ENCODE peak calls at places on chromosome 10, in six cellular contexts. Y is stomach; F is non-pigmented ciliary epithelial cell; M is T1000; X is activated CD4-positive, alpha-beta T cell treated with anti-CD3 and anti-CD28 coated beads, Interleukin-2, amount 50 U/mL, for 24 hours; A is CD8-positive, alpha-beta memory T cell. N is an unnamed sample.

GRCh38 chr10:124599588-124600050 is 138.0 kb downstream of the LHPP start:
- DNase-seq in Y (no peak), F (no peak), M (no peak), X (no peak), A (no peak), N (no peak)

GRCh38 chr10:49139866-49140195 is 6.0 kb upstream of the FAM170B start:
- DNase-seq in Y (no peak), F (peak), M (peak), X (no peak), A (no peak), N (peak)

GRCh38 chr10:131570716-131571307 is 259.3 kb upstream of the TCERG1L start:
- DNase-seq in Y (peak), F (no peak), M (no peak), X (no peak), A (no peak), N (no peak)

GRCh38 chr10:117248700-117249465 is 8.0 kb downstream of the SLC18A2 start:
- DNase-seq in Y (no peak), F (no peak), M (no peak), X (no peak), A (no peak), N (no peak)

GRCh38 chr10:17113889-17114288 is 15.7 kb downstream of the CUBN start:
- DNase-seq in Y (no peak), F (no peak), M (no peak), X (no peak), A (no peak), N (no peak)

GRCh38 chr10:43076311-43076875 is 476 bp upstream of the RET start:
- DNase-seq in Y (no peak), F (no peak), M (no peak), X (no peak), A (no peak), N (no peak)

GRCh38 chr10:70354566-70355233 is 27.7 kb downstream of the LRRC20 start:
- DNase-seq in Y (no peak), F (no peak), M (no peak), X (no peak), A (no peak), N (no peak)

GRCh38 chr10:6027929-6028328 is 34.2 kb downstream of the IL2RA start:
- DNase-seq in Y (no peak), F (no peak), M (no peak), X (no peak), A (no peak), N (no peak)

GRCh38 chr10:34907743-34908425 is 92.8 kb upstream of the PARD3 start:
- DNase-seq in Y (no peak), F (no peak), M (no peak), X (no peak), A (no peak), N (no peak)

GRCh38 chr10:94902570-94902969 is 35.9 kb upstream of the CYP2C9 start:
- DNase-seq in Y (no peak), F (no peak), M (no peak), X (no peak), A (no peak), N (no peak)

GRCh38 chr10:68542046-68542445 is 14.7 kb upstream of the SLC25A16 start:
- DNase-seq in Y (no peak), F (no peak), M (no peak), X (no peak), A (no peak), N (peak)

GRCh38 chr10:101901340-101901739 is 57.7 kb upstream of the KCNIP2 start:
- DNase-seq in Y (no peak), F (no peak), M (no peak), X (no peak), A (no peak), N (no peak)

GRCh38 chr10:23344251-23344841 is at the start of gene C10orf67:
- DNase-seq in Y (no peak), F (no peak), M (no peak), X (no peak), A (no peak), N (no peak)

GRCh38 chr10:68408898-68409518 is 1.9 kb upstream of the RUFY2 start:
- DNase-seq in Y (no peak), F (no peak), M (no peak), X (no peak), A (no peak), N (no peak)

GRCh38 chr10:49279015-49279880 is 19.7 kb upstream of the C10orf71 start:
- DNase-seq in Y (peak), F (no peak), M (no peak), X (no peak), A (no peak), N (no peak)

GRCh38 chr10:132940791-132941465 is 1.4 kb downstream of the CFAP46 start:
- DNase-seq in Y (no peak), F (no peak), M (no peak), X (no peak), A (no peak), N (no peak)

GRCh38 chr10:118808601-118809371 is 54.0 kb upstream of the CACUL1 start:
- DNase-seq in Y (peak), F (no peak), M (no peak), X (no peak), A (no peak), N (no peak)

GRCh38 chr10:60270426-60270825 is 119.2 kb downstream of the ANK3 start:
- DNase-seq in Y (no peak), F (no peak), M (no peak), X (no peak), A (no peak), N (no peak)

GRCh38 chr10:72087969-72088878 is at the start of gene SPOCK2:
- DNase-seq in Y (no peak), F (no peak), M (no peak), X (peak), A (peak), N (no peak)

GRCh38 chr10:11434323-11434722 is 177.1 kb downstream of the USP6NL start:
- DNase-seq in Y (no peak), F (no peak), M (no peak), X (no peak), A (no peak), N (peak)